ENCODE peak calls at places on chromosome 13, in nine cellular contexts. U, X, K, H, S, V, R, E and I are unnamed samples. For H3K9me3 and H3K4me1, the result is how much of the 10 kb centered on the place peaks cover.

GRCh38 chr13:95536629-95537241 is 15.8 kb upstream of the CLDN10 start:
- DNase-seq in E (no peak), V (no peak), R (no peak), S (no peak), K (no peak), H (no peak), X (no peak), U (no peak), I (no peak)

GRCh38 chr13:109093988-109094387 is 464.6 kb downstream of the MYO16 start:
- DNase-seq in U (no peak), S (no peak), H (no peak), K (no peak), V (no peak), E (no peak), R (no peak), X (no peak), I (no peak)

GRCh38 chr13:40533072-40533471 is 133.4 kb downstream of the FOXO1 start:
- DNase-seq in X (no peak), V (no peak), S (no peak), H (no peak), E (no peak), K (no peak), R (no peak), U (no peak), I (no peak)

GRCh38 chr13:67464154-67464553 is 234.0 kb upstream of the PCDH9 start:
- DNase-seq in S (no peak), U (no peak), K (no peak), R (no peak), E (no peak), X (no peak), H (no peak), V (no peak), I (no peak)

GRCh38 chr13:94886191-94886590 is 173.8 kb upstream of the SOX21 start:
- DNase-seq in E (no peak), U (no peak), X (no peak), H (no peak), V (peak), S (no peak), K (no peak), R (no peak), I (no peak)

GRCh38 chr13:44331446-44331845 is 42.2 kb upstream of the SERP2 start:
- DNase-seq in H (no peak), U (no peak), E (no peak), R (no peak), V (peak), K (no peak), X (no peak), S (no peak), I (no peak)

GRCh38 chr13:26051231-26052135 is at the start of gene SHISA2:
- DNase-seq in K (peak), H (no peak), U (no peak), S (no peak), V (peak), R (peak), X (no peak), E (no peak), I (no peak)

GRCh38 chr13:102812616-102813287 is 13.8 kb downstream of the BIVM start:
- DNase-seq in R (peak), U (no peak), H (no peak), X (no peak), V (peak), K (no peak), S (no peak), E (no peak), I (no peak)

GRCh38 chr13:101474419-101474957 is 22.0 kb downstream of the ITGBL1 start:
- DNase-seq in U (peak), X (no peak), H (no peak), V (peak), E (no peak), R (no peak), S (no peak), K (no peak), I (no peak)

GRCh38 chr13:58908019-58908679 is 1255.6 kb downstream of the DIAPH3 start:
- DNase-seq in X (no peak), U (no peak), K (no peak), S (no peak), H (no peak), E (no peak), R (no peak), V (no peak), I (no peak)

GRCh38 chr13:45792827-45793303 is 58.7 kb downstream of the SIAH3 start:
- DNase-seq in H (no peak), V (peak), E (no peak), R (no peak), S (no peak), U (no peak), X (no peak), K (no peak), I (no peak)

GRCh38 chr13:34696296-34696695 is 245.8 kb upstream of the NBEA start:
- DNase-seq in E (no peak), V (no peak), H (no peak), U (no peak), X (no peak), R (no peak), S (no peak), K (no peak), I (no peak)

GRCh38 chr13:18944501-18945068 is 237.0 kb downstream of the TUBA3C start:
- DNase-seq in H (no peak), S (peak), V (no peak), E (no peak), U (no peak), R (no peak), K (no peak), X (peak), I (no peak)

GRCh38 chr13:18948012-18948663 is 233.5 kb downstream of the TUBA3C start:
- DNase-seq in U (no peak), K (no peak), X (peak), V (no peak), H (no peak), R (no peak), S (peak), E (no peak), I (no peak)

GRCh38 chr13:18948664-18949488 is 232.7 kb downstream of the TUBA3C start:
- DNase-seq in H (no peak), K (no peak), U (no peak), S (peak), V (no peak), E (no peak), X (peak), R (no peak), I (no peak)

GRCh38 chr13:18947376-18947977 is 234.1 kb downstream of the TUBA3C start:
- DNase-seq in U (no peak), V (no peak), E (no peak), K (no peak), X (peak), H (no peak), S (peak), R (no peak), I (no peak)

DNA sequence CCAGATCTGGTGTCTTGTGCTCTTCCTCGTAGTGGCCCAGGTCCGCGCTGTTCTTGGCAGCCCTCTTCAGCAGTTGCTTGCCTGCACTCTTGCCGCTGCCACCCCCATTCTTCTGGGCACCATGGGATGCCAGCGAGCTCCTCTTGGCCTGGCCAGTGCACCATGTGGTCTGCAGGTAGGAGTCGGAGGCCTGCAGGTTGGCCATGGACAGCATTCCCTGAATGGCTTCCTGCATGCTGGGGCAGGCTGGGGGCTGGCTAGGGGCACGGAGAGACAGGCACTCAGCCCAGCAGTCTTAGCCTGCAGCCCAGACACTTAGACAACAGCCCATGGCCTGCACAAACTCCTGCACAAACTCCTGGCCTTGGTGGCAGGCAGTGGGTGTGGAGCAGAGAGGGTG is 234.9 kb downstream of the TUBA3C start:
- DNase-seq in X (peak), R (no peak), E (no peak), K (no peak), V (no peak), H (no peak), S (peak), U (no peak), I (no peak)
- H3K9me3 ChIP-seq in X (under half), R (under half), E (under half), K (under half), V (under half), H (under half), S (under half), U (under half), I (under half)

DNA sequence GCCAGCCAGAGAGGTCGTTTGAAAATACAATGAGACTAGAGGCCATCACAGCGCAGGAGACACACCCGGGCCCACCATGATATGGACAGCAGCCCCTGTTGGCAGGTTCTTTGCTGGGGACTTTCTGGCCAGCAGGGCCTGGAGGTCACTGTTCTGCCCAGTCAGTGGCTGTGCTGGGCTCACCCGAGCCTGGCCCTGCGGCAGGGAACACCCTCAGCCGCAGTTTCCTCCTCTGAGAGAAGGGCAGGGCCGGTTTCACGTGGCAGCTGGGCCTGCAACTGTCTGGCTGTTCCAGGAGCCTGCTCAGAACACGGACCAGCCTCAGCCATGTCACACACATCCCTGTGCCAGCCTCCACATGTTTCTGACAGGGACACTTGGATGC is 39.4 kb downstream of the ADPRHL1 start:
- DNase-seq in H (no peak), K (no peak), U (peak), E (peak), X (no peak), S (no peak), V (no peak), R (no peak), I (no peak)
- H3K4me1 ChIP-seq in H (under half), K (under half), U (under half), E (under half), X (under half), S (under half), V (under half), R (under half), I (under half)

GRCh38 chr13:93450226-93450625 is 223.6 kb downstream of the GPC6 start:
- DNase-seq in H (no peak), R (no peak), V (peak), K (no peak), E (no peak), U (no peak), X (no peak), S (no peak), I (no peak)
- H3K27ac ChIP-seq in H (no peak), R (no peak), V (no peak), K (no peak), E (no peak), U (no peak), X (no peak), S (no peak), I (no peak)

DNA sequence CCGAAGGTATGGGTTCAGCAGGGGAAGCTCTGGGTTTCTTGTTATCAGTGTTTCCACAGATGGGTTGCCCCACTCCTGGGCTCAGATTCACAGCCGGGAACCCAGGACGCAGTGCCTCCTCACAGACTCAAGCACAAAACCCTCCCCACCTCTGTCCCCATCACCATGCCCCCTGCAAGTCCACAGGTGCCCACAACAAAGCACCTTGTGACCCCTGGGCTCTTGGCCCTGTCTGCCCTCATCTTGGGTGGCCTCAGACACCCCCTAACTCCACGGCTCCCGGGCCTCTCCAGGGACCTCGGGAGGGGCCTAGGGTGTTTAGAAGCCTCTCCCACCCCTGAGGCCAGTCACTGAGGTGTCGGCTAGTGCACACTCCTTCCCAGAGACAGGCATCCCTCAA is 231.7 kb downstream of the TUBA3C start:
- DNase-seq in E (no peak), S (peak), K (no peak), H (no peak), X (peak), V (no peak), R (no peak), U (no peak), I (no peak)
- H3K9me3 ChIP-seq in E (under half), S (under half), K (under half), H (under half), X (under half), V (under half), R (under half), U (under half), I (under half)

DNA sequence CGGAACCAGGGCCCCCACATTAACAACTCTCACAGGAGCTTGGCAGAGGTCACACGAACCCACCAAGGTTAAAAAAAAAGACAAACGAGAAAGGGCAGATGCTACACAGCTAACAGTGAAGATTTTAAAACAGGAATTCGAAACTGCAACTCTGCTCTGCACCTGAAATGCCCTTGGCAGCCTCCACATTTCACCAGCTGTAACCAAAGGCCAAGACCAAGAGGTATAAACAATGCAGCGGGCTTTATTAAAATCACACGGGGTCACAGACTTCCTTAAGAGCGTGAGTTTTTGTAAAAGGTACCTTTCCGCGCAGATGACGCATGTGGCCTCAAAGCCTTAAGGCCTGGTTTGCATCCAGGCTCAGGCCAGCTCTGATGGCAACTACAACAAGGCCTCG is 88.2 kb downstream of the STK24 start:
- DNase-seq in U (no peak), K (no peak), H (no peak), S (no peak), X (no peak), R (no peak), E (no peak), V (no peak), I (no peak)
- H3K4me1 ChIP-seq in U (under half), K (under half), H (under half), S (half or more), X (half or more), R (under half), E (under half), V (under half), I (under half)

GRCh38 chr13:87093399-87093798 is 577.8 kb upstream of the SLITRK5 start:
- DNase-seq in U (no peak), E (no peak), V (peak), R (no peak), K (no peak), S (no peak), H (no peak), X (no peak), I (no peak)

GRCh38 chr13:87089391-87089790 is 581.8 kb upstream of the SLITRK5 start:
- DNase-seq in X (no peak), U (no peak), K (no peak), R (no peak), S (no peak), E (no peak), H (no peak), V (peak), I (no peak)

DNA sequence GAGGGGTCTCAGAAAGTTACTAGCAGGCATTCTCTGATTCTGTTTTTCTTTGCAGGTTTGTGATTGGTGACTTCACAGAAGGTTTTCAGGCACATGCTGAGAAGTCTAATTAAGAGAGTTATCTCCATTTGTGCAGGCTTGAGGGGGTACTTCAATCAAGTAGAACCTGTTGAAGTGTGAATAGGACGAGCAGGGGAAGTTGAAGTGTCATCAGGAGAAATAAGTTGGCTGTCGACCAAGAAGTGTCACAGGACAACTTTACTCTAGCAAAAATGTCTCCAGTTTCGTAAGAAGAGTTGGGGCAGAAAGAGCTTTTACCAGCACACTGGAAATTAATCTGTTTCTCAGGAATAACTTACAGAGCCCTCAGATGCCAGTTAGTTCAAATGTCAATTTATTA is 576.5 kb upstream of the SLITRK5 start:
- DNase-seq in S (no peak), K (no peak), X (no peak), E (no peak), R (no peak), H (no peak), V (no peak), U (no peak), I (no peak)
- H3K27ac ChIP-seq in S (no peak), K (no peak), X (no peak), E (no peak), R (no peak), H (no peak), V (no peak), U (no peak), I (no peak)

GRCh38 chr13:62142048-62142447 is 726.4 kb upstream of the PCDH20 start:
- DNase-seq in S (no peak), E (no peak), V (no peak), X (no peak), U (no peak), R (no peak), K (no peak), H (no peak), I (no peak)

GRCh38 chr13:62139597-62139996 is 723.9 kb upstream of the PCDH20 start:
- DNase-seq in K (no peak), E (no peak), V (no peak), R (no peak), U (no peak), H (no peak), X (no peak), S (no peak), I (no peak)

GRCh38 chr13:62137629-62138405 is 722.2 kb upstream of the PCDH20 start:
- DNase-seq in X (no peak), K (no peak), H (no peak), R (no peak), S (no peak), E (no peak), V (no peak), U (no peak), I (no peak)
- H3K9me3 ChIP-seq in X (under half), K (under half), H (under half), R (under half), S (under half), E (under half), V (under half), U (under half), I (under half)

DNA sequence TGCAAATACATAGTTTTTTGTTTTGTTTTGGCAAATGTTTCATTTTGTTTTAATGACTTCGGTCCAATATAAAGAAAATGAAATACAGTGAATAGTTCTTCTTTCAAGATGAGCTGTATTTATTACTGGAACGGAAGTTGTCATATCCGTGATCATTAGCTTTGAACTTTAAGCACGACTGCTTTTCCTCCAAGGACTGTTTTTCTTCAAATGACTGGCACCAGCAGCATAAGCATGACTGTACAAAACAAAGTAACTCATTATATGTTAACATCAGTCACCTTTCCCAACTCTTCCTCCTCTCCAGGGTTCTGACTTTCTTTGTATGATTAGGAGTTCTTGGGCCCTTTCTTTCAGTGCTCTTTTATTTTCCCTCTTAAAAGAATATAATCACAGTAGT is 20.5 kb downstream of the EDNRB start:
- DNase-seq in K (no peak), V (no peak), S (no peak), R (no peak), H (no peak), U (no peak), E (no peak), X (no peak), I (no peak)
- H3K4me1 ChIP-seq in K (under half), V (under half), S (under half), R (under half), H (under half), U (under half), E (under half), X (under half), I (under half)

GRCh38 chr13:49456156-49456555 is 12.1 kb downstream of the SETDB2 start:
- DNase-seq in U (no peak), V (no peak), R (no peak), E (no peak), H (no peak), K (no peak), S (no peak), X (no peak), I (no peak)

GRCh38 chr13:49455016-49455398 is 10.9 kb downstream of the SETDB2 start:
- DNase-seq in X (no peak), K (no peak), S (no peak), E (no peak), U (no peak), H (no peak), V (no peak), R (no peak), I (no peak)

GRCh38 chr13:49454388-49455015 is 10.4 kb downstream of the SETDB2 start:
- DNase-seq in K (no peak), U (no peak), X (no peak), E (no peak), H (no peak), R (no peak), V (peak), S (no peak), I (no peak)

GRCh38 chr13:49459580-49459979 is 15.5 kb downstream of the SETDB2 start:
- DNase-seq in X (no peak), R (no peak), H (no peak), K (no peak), S (no peak), U (no peak), V (no peak), E (no peak), I (no peak)

DNA sequence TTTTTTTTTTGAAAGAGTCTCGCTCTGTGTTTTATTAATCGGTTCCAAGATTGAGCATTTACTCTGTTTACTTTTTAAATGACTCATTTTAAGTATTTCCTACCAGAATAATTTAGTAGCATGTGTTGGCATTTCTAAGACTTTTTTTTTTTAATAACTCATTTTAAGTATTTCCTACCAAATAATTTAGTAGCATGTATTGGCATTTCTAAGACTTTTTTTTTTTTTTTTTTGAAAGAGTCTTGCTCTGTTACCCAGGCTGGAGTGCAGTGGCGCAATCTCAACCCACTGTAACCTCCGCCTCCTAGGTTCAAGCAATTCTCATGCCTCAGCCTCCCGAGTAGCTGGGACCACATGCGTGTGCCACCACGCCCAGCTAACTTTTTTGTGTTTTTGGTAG is 13.1 kb downstream of the SETDB2 start:
- DNase-seq in V (peak), X (no peak), U (no peak), H (no peak), R (no peak), K (no peak), E (no peak), S (no peak), I (no peak)
- H3K27ac ChIP-seq in V (no peak), X (no peak), U (no peak), H (no peak), R (no peak), K (no peak), E (no peak), S (no peak), I (no peak)